ENCODE peak calls at places on chromosomes 7 and 10, in ten cellular contexts. W, G, V, H, F, R, A, J, Y and K are unnamed samples.

GRCh38 chr10:36026081-36026480 is 384.0 kb upstream of the FZD8 start:
- DNase-seq in G (no peak), V (no peak), H (no peak), R (no peak), Y (no peak), W (no peak), A (no peak), F (no peak), J (no peak), K (no peak)

GRCh38 chr7:80307251-80307856 is 172.7 kb downstream of the GNAI1 start:
- DNase-seq in G (no peak), H (no peak), F (no peak), A (no peak), R (no peak), Y (peak), J (peak), W (peak), V (no peak), K (no peak)

GRCh38 chr10:92038949-92039348 is 115.4 kb downstream of the BTAF1 start:
- DNase-seq in F (no peak), G (no peak), Y (no peak), J (no peak), V (no peak), A (no peak), R (no peak), H (no peak), W (no peak), K (no peak)

GRCh38 chr7:155380221-155380861 is 77.6 kb upstream of the EN2 start:
- DNase-seq in V (peak), R (no peak), F (peak), J (peak), A (peak), Y (peak), G (no peak), H (peak), W (peak), K (no peak)

GRCh38 chr10:89633484-89633883 is 11.6 kb downstream of the PANK1 start:
- DNase-seq in A (no peak), H (peak), F (no peak), G (no peak), V (no peak), R (no peak), Y (peak), W (peak), J (no peak), K (no peak)

GRCh38 chr7:107700570-107700969 is 39.9 kb downstream of the SLC26A4 start:
- DNase-seq in V (no peak), H (no peak), A (no peak), Y (no peak), F (no peak), W (peak), G (no peak), J (no peak), R (no peak), K (no peak)

GRCh38 chr7:152887779-152888178 is 128.2 kb downstream of the ACTR3B start:
- DNase-seq in H (no peak), Y (no peak), F (no peak), W (no peak), J (no peak), V (no peak), R (no peak), A (peak), G (no peak), K (no peak)

GRCh38 chr7:135282621-135283295 is 49.1 kb downstream of the STRA8 start:
- DNase-seq in R (no peak), F (no peak), V (no peak), J (no peak), H (no peak), Y (peak), G (peak), A (no peak), W (peak), K (no peak)

GRCh38 chr10:129908406-129908805 is 55.7 kb downstream of the EBF3 start:
- DNase-seq in H (no peak), A (no peak), F (no peak), J (no peak), R (peak), W (no peak), Y (no peak), G (no peak), V (no peak), K (no peak)

GRCh38 chr10:98226508-98227144 is 41.4 kb downstream of the LOXL4 start:
- DNase-seq in G (no peak), F (no peak), H (no peak), R (no peak), W (no peak), Y (no peak), V (no peak), A (no peak), J (no peak), K (no peak)

GRCh38 chr10:70441161-70441876 is at the start of gene NODAL:
- DNase-seq in R (no peak), V (no peak), W (no peak), Y (no peak), A (no peak), J (no peak), H (no peak), G (no peak), F (no peak), K (no peak)

GRCh38 chr10:79496896-79497295 is 15.4 kb upstream of the EIF5AL1 start:
- DNase-seq in R (peak), G (no peak), H (no peak), J (no peak), A (no peak), W (no peak), Y (no peak), F (no peak), V (no peak), K (no peak)

GRCh38 chr10:79505771-79506351 is 6.5 kb upstream of the EIF5AL1 start:
- DNase-seq in F (no peak), V (no peak), A (no peak), J (no peak), H (no peak), W (no peak), Y (no peak), R (no peak), G (no peak), K (no peak)

GRCh38 chr10:79498431-79498830 is 13.9 kb upstream of the EIF5AL1 start:
- DNase-seq in W (no peak), Y (no peak), R (peak), F (no peak), J (no peak), H (no peak), V (no peak), G (no peak), A (no peak), K (no peak)

GRCh38 chr10:79507436-79508167 is 4.7 kb upstream of the EIF5AL1 start:
- DNase-seq in A (no peak), H (no peak), V (no peak), W (no peak), F (no peak), R (no peak), G (no peak), Y (no peak), J (no peak), K (no peak)

DNA sequence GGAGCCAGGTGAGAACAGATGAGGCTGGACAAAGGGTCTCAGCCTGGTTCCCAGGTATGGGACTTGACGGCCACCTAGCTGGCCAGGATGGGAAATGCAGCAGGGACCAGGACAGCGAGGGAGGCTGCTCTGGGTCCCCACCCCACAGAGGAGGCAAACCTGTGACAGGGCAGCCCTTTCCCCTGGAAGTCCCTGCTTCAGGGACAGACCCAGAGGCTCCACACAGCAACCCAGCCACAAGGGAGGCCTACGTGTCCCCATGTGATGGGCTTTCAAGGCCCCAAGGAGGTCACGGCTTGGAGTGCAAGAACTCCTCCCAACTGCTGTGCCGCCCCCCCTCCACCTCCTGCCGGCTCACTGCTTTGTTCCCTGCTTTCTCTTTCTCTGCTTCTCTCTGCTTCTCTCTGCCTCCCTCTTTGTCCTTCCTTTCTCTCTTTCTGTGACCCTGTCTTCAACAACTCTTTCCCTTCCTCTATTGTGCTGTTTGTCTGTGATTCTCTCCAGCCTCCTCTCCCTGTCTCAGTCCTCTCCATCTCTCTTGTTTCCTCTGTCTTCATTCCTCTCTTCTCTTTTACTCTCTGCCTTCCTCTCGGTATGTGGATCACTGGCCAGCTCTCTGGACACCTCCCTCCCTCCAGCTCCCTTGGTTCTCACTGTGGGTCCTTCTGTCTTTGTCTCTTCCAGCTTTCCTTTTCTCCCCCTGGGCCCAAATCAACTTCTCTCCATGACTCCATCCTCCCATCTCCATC is 9.6 kb upstream of the EIF5AL1 start:
- DNase-seq in J (no peak), W (no peak), A (no peak), G (no peak), V (no peak), Y (no peak), H (no peak), F (no peak), R (peak), K (no peak)
- TF ChIP-seq CTCF in J (peak), W (peak), A (no peak), G (peak), V (peak), Y (peak), H (peak), F (no peak), R (peak), K (no peak)

DNA sequence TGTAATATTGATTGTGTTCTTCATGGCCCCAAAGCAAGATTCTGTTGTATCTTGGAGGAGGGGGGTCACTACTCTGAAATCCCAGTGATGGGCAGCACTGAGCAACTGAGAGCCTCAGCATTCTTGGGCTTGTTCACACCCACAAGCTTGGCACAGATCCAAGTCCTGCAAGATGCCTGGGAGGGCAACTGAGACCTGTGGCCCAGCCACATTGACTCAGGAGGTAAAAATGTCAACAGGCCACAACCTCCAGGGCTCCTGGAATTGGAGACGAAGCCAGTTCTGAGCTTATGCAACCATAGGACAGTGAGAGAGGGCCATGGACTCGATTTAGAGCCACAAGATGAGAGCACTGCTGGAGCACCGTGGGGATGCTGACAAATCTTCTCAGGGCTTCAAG is 3.1 kb upstream of the DOCK1 start:
- DNase-seq in G (no peak), R (no peak), H (peak), Y (peak), A (no peak), V (no peak), W (peak), J (peak), F (no peak), K (no peak)
- TF ChIP-seq CTCF in G (no peak), R (no peak), H (peak), Y (peak), A (no peak), V (no peak), W (peak), J (peak), F (no peak), K (no peak)

GRCh38 chr10:15742831-15743230 is 23.1 kb upstream of the ITGA8 start:
- DNase-seq in R (no peak), V (no peak), A (no peak), H (peak), F (no peak), J (no peak), Y (peak), W (no peak), G (no peak), K (no peak)

GRCh38 chr10:15742102-15742501 is 22.4 kb upstream of the ITGA8 start:
- DNase-seq in G (no peak), F (no peak), Y (no peak), H (no peak), J (no peak), R (no peak), V (no peak), A (no peak), W (no peak), K (no peak)

GRCh38 chr10:15745748-15746147 is 26.0 kb upstream of the ITGA8 start:
- DNase-seq in V (no peak), J (peak), F (no peak), R (no peak), A (no peak), Y (peak), W (peak), H (no peak), G (no peak), K (no peak)

GRCh38 chr10:15743443-15743842 is 23.7 kb upstream of the ITGA8 start:
- DNase-seq in G (no peak), Y (no peak), A (no peak), H (no peak), W (no peak), R (no peak), F (no peak), V (no peak), J (no peak), K (no peak)

GRCh38 chr10:15744217-15744865 is 24.6 kb upstream of the ITGA8 start:
- DNase-seq in H (no peak), J (peak), Y (peak), R (no peak), V (peak), W (peak), A (peak), F (peak), G (no peak), K (no peak)
- TF ChIP-seq CTCF in H (peak), J (peak), Y (peak), R (peak), V (peak), W (peak), A (peak), F (peak), G (peak), K (no peak)

GRCh38 chr7:141708053-141708452 is at the start of gene WEE2:
- DNase-seq in F (no peak), J (no peak), G (no peak), W (no peak), V (no peak), H (no peak), A (no peak), R (no peak), Y (no peak), K (no peak)

GRCh38 chr7:141712603-141713262 is 4.6 kb downstream of the WEE2 start:
- DNase-seq in Y (no peak), V (no peak), J (no peak), F (no peak), H (no peak), G (no peak), W (no peak), R (no peak), A (no peak), K (no peak)

GRCh38 chr7:141709318-141709717 is 1.2 kb downstream of the WEE2 start:
- DNase-seq in Y (no peak), J (no peak), R (no peak), W (no peak), H (no peak), F (no peak), V (no peak), G (no peak), A (no peak), K (no peak)

GRCh38 chr7:141709749-141710148 is 1.6 kb downstream of the WEE2 start:
- DNase-seq in V (no peak), R (no peak), W (no peak), F (no peak), A (no peak), J (no peak), H (no peak), Y (no peak), G (no peak), K (no peak)

GRCh38 chr7:141710301-141710700 is 2.1 kb downstream of the WEE2 start:
- DNase-seq in G (no peak), V (no peak), W (no peak), Y (no peak), F (no peak), J (no peak), A (no peak), H (no peak), R (no peak), K (no peak)
- TF ChIP-seq CTCF in G (no peak), V (no peak), W (no peak), Y (no peak), F (no peak), J (no peak), A (no peak), H (no peak), R (no peak), K (no peak)

GRCh38 chr7:121578669-121579068 is 182.6 kb upstream of the FAM3C start:
- DNase-seq in Y (no peak), A (no peak), J (no peak), V (no peak), H (no peak), G (no peak), R (no peak), F (no peak), W (no peak), K (no peak)

GRCh38 chr7:121579639-121580038 is 183.5 kb upstream of the FAM3C start:
- DNase-seq in A (no peak), V (no peak), R (no peak), H (no peak), J (no peak), W (no peak), F (no peak), G (no peak), Y (no peak), K (no peak)

GRCh38 chr7:121587454-121587853 is 191.3 kb upstream of the FAM3C start:
- DNase-seq in F (no peak), A (no peak), J (no peak), G (no peak), R (no peak), W (no peak), V (no peak), Y (no peak), H (no peak), K (no peak)

GRCh38 chr7:121576148-121576921 is 180.2 kb upstream of the FAM3C start:
- DNase-seq in A (no peak), V (no peak), R (no peak), F (no peak), G (no peak), Y (no peak), H (no peak), W (no peak), J (no peak), K (no peak)

DNA sequence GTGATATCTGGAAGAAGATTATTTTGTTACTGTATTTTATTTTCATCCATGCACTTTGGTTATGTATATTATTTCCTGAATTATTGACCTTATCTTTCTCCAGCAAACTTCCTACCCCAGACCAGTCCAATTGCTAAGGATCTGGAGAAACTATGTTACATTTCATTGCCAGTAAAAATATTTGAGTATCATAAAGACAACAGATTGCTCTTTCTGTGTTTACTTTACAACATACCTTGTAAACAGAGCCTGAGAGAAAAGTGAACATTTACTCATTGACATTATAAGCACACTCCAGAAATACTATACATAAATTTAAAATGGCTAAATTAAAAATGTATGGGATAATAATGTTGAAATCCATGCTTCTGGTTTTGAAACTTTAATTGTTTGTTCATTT is 186.2 kb upstream of the FAM3C start:
- DNase-seq in G (no peak), A (no peak), J (no peak), V (no peak), Y (no peak), W (no peak), R (no peak), H (no peak), F (no peak), K (no peak)
- TF ChIP-seq CTCF in G (no peak), A (no peak), J (no peak), V (no peak), Y (no peak), W (no peak), R (no peak), H (no peak), F (no peak), K (no peak)

DNA sequence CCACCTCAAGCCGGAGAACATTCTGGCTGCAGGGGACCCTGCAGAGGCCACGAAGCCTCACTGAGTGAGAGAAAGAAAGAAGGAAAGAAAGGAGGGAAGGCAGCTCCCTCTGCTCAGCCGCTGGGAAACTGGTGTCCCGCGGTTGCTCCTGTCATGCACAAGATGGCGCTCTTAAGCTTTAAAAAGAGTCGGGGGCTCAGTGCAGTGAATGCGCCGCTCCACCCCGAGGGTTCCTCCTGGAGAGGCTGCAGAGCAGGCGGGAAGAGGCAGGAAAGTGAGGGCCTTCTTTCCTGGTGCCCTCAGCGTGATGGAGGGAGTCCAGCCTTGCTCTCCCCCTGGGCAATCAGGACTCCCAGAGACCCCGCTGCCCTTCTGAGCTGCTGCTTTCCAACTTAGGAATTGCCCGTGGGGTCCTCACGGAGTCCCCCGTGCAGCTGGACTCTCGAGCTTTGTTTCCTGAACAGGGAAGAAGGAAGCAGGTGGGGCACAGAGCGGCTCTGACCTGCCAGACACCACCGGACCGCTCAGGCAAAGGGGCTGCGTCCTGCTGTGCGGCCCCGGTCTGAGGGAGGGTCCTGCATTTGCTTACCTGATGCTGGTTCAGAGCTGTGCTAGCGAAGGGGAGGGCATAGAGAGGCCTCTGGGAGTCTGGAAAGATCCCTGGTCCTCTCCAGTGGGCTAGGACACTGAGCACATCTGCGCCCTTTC is 141.9 kb upstream of the MKI67 start:
- DNase-seq in W (no peak), J (no peak), A (no peak), H (no peak), R (no peak), G (no peak), Y (peak), F (peak), V (peak), K (no peak)
- TF ChIP-seq CTCF in W (no peak), J (no peak), A (no peak), H (peak), R (no peak), G (no peak), Y (peak), F (peak), V (peak), K (no peak)

DNA sequence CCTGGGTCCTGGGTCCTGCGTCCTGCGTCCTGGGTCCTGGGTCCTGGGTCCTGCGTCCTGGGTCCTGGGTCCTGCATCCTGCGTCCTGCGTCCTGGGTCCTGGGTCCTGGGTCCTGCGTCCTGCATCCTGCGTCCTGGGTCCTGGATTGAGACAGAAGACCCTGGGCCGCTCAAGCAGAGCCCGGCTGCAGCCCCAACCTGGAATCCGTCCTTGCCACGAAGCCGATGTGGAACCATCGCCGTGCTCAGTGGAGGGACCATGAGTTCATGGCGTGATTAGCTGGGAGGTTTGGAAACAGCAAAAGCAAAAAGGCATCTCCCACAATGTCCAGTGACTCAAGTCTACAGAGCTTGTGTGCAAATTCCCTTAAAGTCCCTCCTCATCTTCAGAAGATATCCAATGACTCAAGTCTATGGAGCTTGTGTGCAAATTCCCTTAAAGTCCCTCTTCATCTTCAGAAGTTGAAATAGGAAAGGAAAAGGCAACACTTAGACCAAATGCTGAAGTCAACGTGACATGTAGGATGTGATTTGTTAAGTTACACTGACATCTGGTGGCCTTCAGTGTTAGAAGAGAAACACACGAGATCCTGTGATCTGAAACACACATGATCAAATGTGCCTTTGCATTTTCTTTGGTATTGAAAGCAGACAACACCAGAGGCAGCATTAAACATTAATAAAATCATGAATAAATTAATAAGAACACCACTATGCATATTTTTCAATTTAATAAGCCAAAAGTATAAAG is 179.9 kb downstream of the PTPRN2 start:
- DNase-seq in V (no peak), J (no peak), W (no peak), A (no peak), F (no peak), R (no peak), G (no peak), Y (peak), H (no peak), K (no peak)
- TF ChIP-seq CTCF in V (peak), J (no peak), W (no peak), A (no peak), F (peak), R (no peak), G (peak), Y (peak), H (peak), K (no peak)